ENCODE peak calls at places on chromosomes 12 and 14, in four cellular contexts. C, I, H and M are unnamed samples.

GRCh38 chr14:97878727-97879126 is 1081.5 kb downstream of the VRK1 start:
- DNase-seq in C (no peak), I (no peak), H (no peak), M (no peak)

GRCh38 chr12:94112116-94112515 is 36.3 kb upstream of the PLXNC1 start:
- DNase-seq in C (no peak), I (no peak), H (no peak), M (no peak)

GRCh38 chr12:42192258-42192657 is 45.8 kb downstream of the YAF2 start:
- DNase-seq in C (no peak), I (no peak), H (no peak), M (no peak)

GRCh38 chr14:61475316-61475715 is 153.9 kb downstream of the PRKCH start:
- DNase-seq in C (peak; percentile 58), I (no peak), H (peak; percentile 44), M (no peak)

GRCh38 chr14:68418192-68419118 is 374.4 kb downstream of the ZFP36L1 start:
- DNase-seq in C (no peak), I (no peak), H (no peak), M (no peak)

GRCh38 chr12:42346603-42347002 is 20.6 kb downstream of the PPHLN1 start:
- DNase-seq in C (no peak), I (no peak), H (no peak), M (no peak)

GRCh38 chr12:25959069-25959961 is 833 bp downstream of the RASSF8 start:
- DNase-seq in C (no peak), I (no peak), H (no peak), M (peak; percentile 23)

GRCh38 chr12:27802511-27802910 is 22.5 kb upstream of the MANSC4 start:
- DNase-seq in C (no peak), I (no peak), H (no peak), M (no peak)

GRCh38 chr14:105495990-105496830 is 5.2 kb downstream of the TEDC1 start:
- DNase-seq in C (no peak), I (no peak), H (no peak), M (peak; percentile 17)

GRCh38 chr12:28568083-28568482 is 377.8 kb downstream of the CCDC91 start:
- DNase-seq in C (no peak), I (no peak), H (no peak), M (no peak)

GRCh38 chr12:101018540-101018939 is 191.5 kb downstream of the SLC5A8 start:
- DNase-seq in C (no peak), I (no peak), H (no peak), M (no peak)
- TF ChIP-seq SPI1 in C (no peak), I (no peak), H (no peak), M (no peak)

GRCh38 chr12:130016986-130017385 is 113.2 kb upstream of the TMEM132D start:
- DNase-seq in C (no peak), I (no peak), H (no peak), M (no peak)

GRCh38 chr12:130014485-130014807 is 110.6 kb upstream of the TMEM132D start:
- DNase-seq in C (no peak), I (no peak), H (no peak), M (no peak)

GRCh38 chr12:130017571-130018449 is 114.0 kb upstream of the TMEM132D start:
- DNase-seq in C (no peak), I (no peak), H (no peak), M (no peak)

GRCh38 chr12:130016194-130016593 is 112.4 kb upstream of the TMEM132D start:
- DNase-seq in C (no peak), I (no peak), H (no peak), M (no peak)

GRCh38 chr12:130018614-130019013 is 114.8 kb upstream of the TMEM132D start:
- DNase-seq in C (no peak), I (no peak), H (no peak), M (no peak)
- TF ChIP-seq POLR2AphosphoS5 in C (no peak), I (no peak), H (no peak), M (no peak)

GRCh38 chr14:95495093-95495492 is 21.4 kb downstream of the SYNE3 start:
- DNase-seq in C (no peak), I (no peak), H (no peak), M (no peak)

GRCh38 chr14:95491936-95492608 is 24.4 kb downstream of the SYNE3 start:
- DNase-seq in C (no peak), I (no peak), H (no peak), M (no peak)

GRCh38 chr14:95494456-95494855 is 22.0 kb downstream of the SYNE3 start:
- DNase-seq in C (no peak), I (no peak), H (no peak), M (no peak)

GRCh38 chr14:95493976-95494375 is 22.5 kb downstream of the SYNE3 start:
- DNase-seq in C (no peak), I (no peak), H (no peak), M (no peak)

GRCh38 chr14:95493503-95493902 is 22.9 kb downstream of the SYNE3 start:
- DNase-seq in C (no peak), I (no peak), H (no peak), M (no peak)
- TF ChIP-seq SPI1 in C (no peak), I (no peak), H (no peak), M (no peak)

DNA sequence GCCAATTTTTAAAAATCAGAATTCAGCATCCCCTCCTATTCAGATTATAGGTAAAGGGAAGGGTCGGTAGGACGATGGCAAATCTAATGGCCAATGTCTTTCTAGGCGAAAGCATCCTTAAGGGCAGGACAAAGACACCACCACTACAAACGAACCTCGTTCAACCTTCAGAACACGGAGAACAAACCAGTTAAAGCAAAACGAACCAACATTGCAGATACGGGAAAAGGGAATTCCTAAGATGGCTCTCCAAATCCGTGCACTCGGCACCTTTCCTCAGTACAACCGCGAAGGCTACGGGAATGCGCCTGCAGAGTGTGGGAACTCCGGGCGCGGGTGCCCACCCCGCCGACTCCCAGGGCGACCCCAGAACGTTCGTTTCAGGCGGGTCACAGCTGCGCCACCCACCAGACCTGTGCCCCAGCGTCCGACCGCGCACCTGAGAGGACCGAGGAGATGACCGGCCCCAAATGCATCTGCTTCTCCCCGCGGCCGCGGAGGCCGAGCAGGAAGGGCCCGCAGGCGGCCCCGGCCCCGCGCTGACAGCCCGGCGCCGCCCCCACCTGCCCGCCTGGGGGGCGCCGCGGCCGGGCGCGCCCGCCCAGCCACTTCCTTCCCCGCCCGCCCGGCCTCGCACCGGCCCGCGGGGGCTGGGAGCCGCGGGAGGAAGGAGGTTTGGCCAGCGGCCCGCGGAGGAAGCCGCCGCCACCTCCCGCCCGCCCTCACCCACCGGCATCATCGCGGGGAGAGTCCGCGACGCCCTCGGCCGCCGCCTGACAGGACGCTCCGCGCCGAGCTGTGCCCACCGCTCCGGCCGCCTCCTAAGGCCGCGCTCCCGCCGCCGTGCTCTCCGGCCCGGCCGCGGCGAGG is 571 bp downstream of the PPP1R13B start:
- DNase-seq in C (peak; percentile 25), I (no peak), H (peak; percentile 42), M (peak; percentile 53)
- TF ChIP-seq POLR2AphosphoS5 in C (no peak), I (no peak), H (no peak), M (no peak)

GRCh38 chr14:94573706-94574105 is 7.5 kb upstream of the SERPINA5 start:
- DNase-seq in C (no peak), I (no peak), H (no peak), M (no peak)

GRCh38 chr14:94574336-94574735 is 6.9 kb upstream of the SERPINA5 start:
- DNase-seq in C (no peak), I (no peak), H (no peak), M (no peak)

GRCh38 chr14:94572637-94573303 is 8.5 kb upstream of the SERPINA5 start:
- DNase-seq in C (no peak), I (no peak), H (no peak), M (no peak)

GRCh38 chr14:94578712-94579111 is 2.5 kb upstream of the SERPINA5 start:
- DNase-seq in C (no peak), I (no peak), H (no peak), M (no peak)

DNA sequence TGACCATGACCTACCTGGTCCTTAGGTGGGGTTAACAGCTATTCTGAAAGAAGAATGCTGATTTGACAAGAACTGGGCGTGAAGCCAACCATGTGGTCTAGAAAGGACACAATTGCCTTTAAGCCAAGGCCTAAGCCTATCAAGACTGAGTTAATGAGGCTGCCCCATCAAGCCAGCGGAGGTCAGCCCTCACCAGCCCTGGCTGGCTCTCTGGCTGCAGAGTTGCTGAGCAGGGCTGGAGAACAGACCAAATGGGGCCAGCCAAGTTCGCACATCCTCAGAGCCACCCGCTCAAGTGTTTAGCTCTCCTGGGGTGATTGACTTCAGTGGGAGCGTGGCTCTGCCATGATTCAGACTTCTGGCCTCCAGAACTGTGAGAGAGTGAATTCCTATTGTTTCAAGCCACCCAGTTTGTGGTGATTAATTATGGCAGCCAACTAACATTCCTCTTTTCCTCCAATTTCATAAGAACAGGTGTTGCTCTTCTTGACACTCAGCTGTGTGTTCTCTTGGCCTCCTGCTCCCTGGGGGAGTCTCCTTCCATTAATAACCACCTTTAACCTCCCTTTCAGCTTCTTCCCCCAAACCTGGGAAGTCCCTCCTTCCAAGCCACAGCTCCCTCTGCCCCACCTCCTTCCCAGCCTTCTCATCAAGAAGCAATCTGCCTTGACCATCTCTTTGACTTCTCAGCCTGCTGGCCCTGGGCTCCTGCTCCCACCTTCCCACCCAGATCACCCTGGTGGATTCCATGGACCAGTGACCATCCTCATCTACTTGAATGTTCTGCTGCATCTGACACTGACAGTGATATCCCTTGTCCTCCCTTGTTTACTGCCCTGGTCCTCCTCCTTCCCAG is 5.3 kb upstream of the SERPINA5 start:
- DNase-seq in C (no peak), I (no peak), H (no peak), M (no peak)
- TF ChIP-seq SPI1 in C (no peak), I (no peak), H (no peak), M (no peak)

DNA sequence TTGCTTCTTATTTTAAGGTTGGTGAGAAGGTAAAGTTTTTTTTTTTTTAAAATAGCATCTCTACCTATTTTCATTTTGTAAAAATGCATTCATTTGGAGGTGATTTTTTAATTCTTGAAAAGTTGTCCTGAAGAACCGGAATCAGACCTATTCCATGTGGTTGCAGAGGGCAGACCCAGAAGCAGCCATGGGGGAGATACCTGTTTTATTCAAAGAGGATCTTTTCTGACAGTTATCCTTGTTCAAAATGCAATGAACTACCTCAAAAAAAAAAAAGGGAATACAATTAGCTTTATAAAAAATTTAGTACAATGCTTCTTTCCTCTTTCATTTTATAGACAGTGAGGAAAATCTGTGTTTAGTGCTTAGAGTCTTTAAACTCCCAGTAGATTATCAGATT is 8.4 kb upstream of the NEMF start:
- DNase-seq in C (no peak), I (no peak), H (no peak), M (no peak)
- TF ChIP-seq POLR2AphosphoS5 in C (no peak), I (no peak), H (no peak), M (no peak)

GRCh38 chr12:57104292-57104910 is 6.8 kb downstream of the STAT6 start:
- DNase-seq in C (no peak), I (no peak), H (peak; percentile 4), M (no peak)

GRCh38 chr12:57099062-57099714 is 10.3 kb downstream of the NAB2 start:
- DNase-seq in C (no peak), I (no peak), H (no peak), M (no peak)

GRCh38 chr12:57103856-57104255 is 7.3 kb downstream of the STAT6 start:
- DNase-seq in C (no peak), I (no peak), H (no peak), M (no peak)

GRCh38 chr12:57099766-57100165 is 10.9 kb downstream of the NAB2 start:
- DNase-seq in C (no peak), I (no peak), H (peak; percentile 2), M (no peak)

GRCh38 chr12:57101892-57102695 is 9.1 kb downstream of the STAT6 start:
- DNase-seq in C (no peak), I (no peak), H (peak; percentile 64), M (no peak)
- TF ChIP-seq SPI1 in C (peak; percentile 92), I (peak; percentile 25), H (peak; percentile 97), M (peak; percentile 30)